ENCODE peak calls at places on chromosomes 6 and 20, in nine cellular contexts. One of them, this sample, is unnamed.

GRCh38 chr20:38302721-38303120 is 1.2 kb upstream of the BPI start:
- DNase-seq in pancreas: no peak
- DNase-seq in cardiac septum: no peak
- DNase-seq in activated CD4-positive, alpha-beta T cell treated with anti-CD3 and anti-CD28 coated beads for 4 hours: no peak
- DNase-seq in GM12865: no peak
- DNase-seq in anterior cingulate cortex: no peak
- DNase-seq in NCI-H345: no peak
- DNase-seq in germinal center: no peak
- DNase-seq in CD4-positive, CD25-positive, alpha-beta regulatory T cell: no peak
- DNase-seq in this sample: no peak

GRCh38 chr6:154474636-154475428 is 35.7 kb downstream of the CNKSR3 start:
- DNase-seq in pancreas: no peak
- DNase-seq in cardiac septum: no peak
- DNase-seq in activated CD4-positive, alpha-beta T cell treated with anti-CD3 and anti-CD28 coated beads for 4 hours: no peak
- DNase-seq in GM12865: no peak
- DNase-seq in anterior cingulate cortex: no peak
- DNase-seq in NCI-H345: no peak
- DNase-seq in germinal center: no peak
- DNase-seq in CD4-positive, CD25-positive, alpha-beta regulatory T cell: no peak
- DNase-seq in this sample: no peak

GRCh38 chr6:10262505-10262904 is 152.4 kb downstream of the TFAP2A start:
- DNase-seq in pancreas: no peak
- DNase-seq in cardiac septum: no peak
- DNase-seq in activated CD4-positive, alpha-beta T cell treated with anti-CD3 and anti-CD28 coated beads for 4 hours: no peak
- DNase-seq in GM12865: no peak
- DNase-seq in anterior cingulate cortex: no peak
- DNase-seq in NCI-H345: no peak
- DNase-seq in germinal center: no peak
- DNase-seq in CD4-positive, CD25-positive, alpha-beta regulatory T cell: no peak
- DNase-seq in this sample: no peak

GRCh38 chr6:57256541-57256940 is 34.4 kb upstream of the RAB23 start:
- DNase-seq in pancreas: no peak
- DNase-seq in cardiac septum: no peak
- DNase-seq in activated CD4-positive, alpha-beta T cell treated with anti-CD3 and anti-CD28 coated beads for 4 hours: no peak
- DNase-seq in GM12865: no peak
- DNase-seq in anterior cingulate cortex: no peak
- DNase-seq in NCI-H345: no peak
- DNase-seq in germinal center: no peak
- DNase-seq in CD4-positive, CD25-positive, alpha-beta regulatory T cell: no peak
- DNase-seq in this sample: no peak

GRCh38 chr6:138428943-138429616 is 25.1 kb downstream of the HEBP2 start:
- DNase-seq in pancreas: no peak
- DNase-seq in cardiac septum: no peak
- DNase-seq in activated CD4-positive, alpha-beta T cell treated with anti-CD3 and anti-CD28 coated beads for 4 hours: no peak
- DNase-seq in GM12865: peak
- DNase-seq in anterior cingulate cortex: no peak
- DNase-seq in NCI-H345: peak
- DNase-seq in germinal center: peak
- DNase-seq in CD4-positive, CD25-positive, alpha-beta regulatory T cell: no peak
- DNase-seq in this sample: peak

GRCh38 chr20:48956052-48956451 is 34.5 kb downstream of the ARFGEF2 start:
- DNase-seq in pancreas: no peak
- DNase-seq in cardiac septum: no peak
- DNase-seq in activated CD4-positive, alpha-beta T cell treated with anti-CD3 and anti-CD28 coated beads for 4 hours: no peak
- DNase-seq in GM12865: no peak
- DNase-seq in anterior cingulate cortex: no peak
- DNase-seq in NCI-H345: no peak
- DNase-seq in germinal center: no peak
- DNase-seq in CD4-positive, CD25-positive, alpha-beta regulatory T cell: no peak
- DNase-seq in this sample: no peak

GRCh38 chr6:25927721-25928359 is 2.7 kb downstream of the SLC17A2 start:
- DNase-seq in pancreas: peak
- DNase-seq in cardiac septum: no peak
- DNase-seq in activated CD4-positive, alpha-beta T cell treated with anti-CD3 and anti-CD28 coated beads for 4 hours: no peak
- DNase-seq in GM12865: no peak
- DNase-seq in anterior cingulate cortex: no peak
- DNase-seq in NCI-H345: no peak
- DNase-seq in germinal center: no peak
- DNase-seq in CD4-positive, CD25-positive, alpha-beta regulatory T cell: no peak
- DNase-seq in this sample: no peak

GRCh38 chr6:54307412-54308036 is 717 bp upstream of the TINAG start:
- DNase-seq in pancreas: no peak
- DNase-seq in cardiac septum: no peak
- DNase-seq in activated CD4-positive, alpha-beta T cell treated with anti-CD3 and anti-CD28 coated beads for 4 hours: no peak
- DNase-seq in GM12865: no peak
- DNase-seq in anterior cingulate cortex: no peak
- DNase-seq in NCI-H345: no peak
- DNase-seq in germinal center: no peak
- DNase-seq in CD4-positive, CD25-positive, alpha-beta regulatory T cell: no peak
- DNase-seq in this sample: no peak

GRCh38 chr6:2891768-2892170 is 11.3 kb downstream of the SERPINB9 start:
- DNase-seq in pancreas: no peak
- DNase-seq in cardiac septum: no peak
- DNase-seq in activated CD4-positive, alpha-beta T cell treated with anti-CD3 and anti-CD28 coated beads for 4 hours: peak
- DNase-seq in GM12865: no peak
- DNase-seq in anterior cingulate cortex: no peak
- DNase-seq in NCI-H345: no peak
- DNase-seq in germinal center: peak
- DNase-seq in CD4-positive, CD25-positive, alpha-beta regulatory T cell: peak
- DNase-seq in this sample: no peak

GRCh38 chr6:135002229-135002844 is 52.3 kb downstream of the HBS1L start:
- DNase-seq in pancreas: no peak
- DNase-seq in cardiac septum: no peak
- DNase-seq in activated CD4-positive, alpha-beta T cell treated with anti-CD3 and anti-CD28 coated beads for 4 hours: no peak
- DNase-seq in GM12865: peak
- DNase-seq in anterior cingulate cortex: no peak
- DNase-seq in NCI-H345: no peak
- DNase-seq in germinal center: peak
- DNase-seq in CD4-positive, CD25-positive, alpha-beta regulatory T cell: no peak
- DNase-seq in this sample: no peak

GRCh38 chr6:37742401-37742760 is 44.7 kb upstream of the MDGA1 start:
- DNase-seq in pancreas: no peak
- DNase-seq in cardiac septum: no peak
- DNase-seq in activated CD4-positive, alpha-beta T cell treated with anti-CD3 and anti-CD28 coated beads for 4 hours: no peak
- DNase-seq in GM12865: no peak
- DNase-seq in anterior cingulate cortex: no peak
- DNase-seq in NCI-H345: no peak
- DNase-seq in germinal center: no peak
- DNase-seq in CD4-positive, CD25-positive, alpha-beta regulatory T cell: no peak
- DNase-seq in this sample: no peak

GRCh38 chr6:118712955-118713354 is 61.6 kb upstream of the CEP85L start:
- DNase-seq in pancreas: no peak
- DNase-seq in cardiac septum: no peak
- DNase-seq in activated CD4-positive, alpha-beta T cell treated with anti-CD3 and anti-CD28 coated beads for 4 hours: no peak
- DNase-seq in GM12865: no peak
- DNase-seq in anterior cingulate cortex: no peak
- DNase-seq in NCI-H345: no peak
- DNase-seq in germinal center: no peak
- DNase-seq in CD4-positive, CD25-positive, alpha-beta regulatory T cell: no peak
- DNase-seq in this sample: no peak

GRCh38 chr6:128882991-128883571 is at the start of gene LAMA2:
- DNase-seq in pancreas: peak
- DNase-seq in cardiac septum: peak
- DNase-seq in activated CD4-positive, alpha-beta T cell treated with anti-CD3 and anti-CD28 coated beads for 4 hours: no peak
- DNase-seq in GM12865: no peak
- DNase-seq in anterior cingulate cortex: peak
- DNase-seq in NCI-H345: no peak
- DNase-seq in germinal center: no peak
- DNase-seq in CD4-positive, CD25-positive, alpha-beta regulatory T cell: no peak
- DNase-seq in this sample: peak

GRCh38 chr6:136011475-136011874 is 160.0 kb downstream of the PDE7B start:
- DNase-seq in pancreas: no peak
- DNase-seq in cardiac septum: no peak
- DNase-seq in activated CD4-positive, alpha-beta T cell treated with anti-CD3 and anti-CD28 coated beads for 4 hours: no peak
- DNase-seq in GM12865: no peak
- DNase-seq in anterior cingulate cortex: no peak
- DNase-seq in NCI-H345: no peak
- DNase-seq in germinal center: no peak
- DNase-seq in CD4-positive, CD25-positive, alpha-beta regulatory T cell: no peak
- DNase-seq in this sample: no peak

GRCh38 chr20:41340327-41341055 is at the start of gene LPIN3:
- DNase-seq in pancreas: peak
- DNase-seq in cardiac septum: peak
- DNase-seq in activated CD4-positive, alpha-beta T cell treated with anti-CD3 and anti-CD28 coated beads for 4 hours: peak
- DNase-seq in GM12865: peak
- DNase-seq in anterior cingulate cortex: no peak
- DNase-seq in NCI-H345: peak
- DNase-seq in germinal center: peak
- DNase-seq in CD4-positive, CD25-positive, alpha-beta regulatory T cell: peak
- DNase-seq in this sample: peak

GRCh38 chr20:44914924-44915323 is 5.1 kb downstream of the PABPC1L start:
- DNase-seq in pancreas: no peak
- DNase-seq in cardiac septum: no peak
- DNase-seq in activated CD4-positive, alpha-beta T cell treated with anti-CD3 and anti-CD28 coated beads for 4 hours: no peak
- DNase-seq in GM12865: no peak
- DNase-seq in anterior cingulate cortex: no peak
- DNase-seq in NCI-H345: no peak
- DNase-seq in germinal center: no peak
- DNase-seq in CD4-positive, CD25-positive, alpha-beta regulatory T cell: no peak
- DNase-seq in this sample: no peak

GRCh38 chr6:38058022-38058421 is 238.5 kb downstream of the ZFAND3 start:
- DNase-seq in pancreas: no peak
- DNase-seq in cardiac septum: no peak
- DNase-seq in activated CD4-positive, alpha-beta T cell treated with anti-CD3 and anti-CD28 coated beads for 4 hours: peak
- DNase-seq in GM12865: peak
- DNase-seq in anterior cingulate cortex: no peak
- DNase-seq in NCI-H345: no peak
- DNase-seq in germinal center: no peak
- DNase-seq in CD4-positive, CD25-positive, alpha-beta regulatory T cell: no peak
- DNase-seq in this sample: no peak

GRCh38 chr6:89508755-89509563 is 76.0 kb downstream of the ANKRD6 start:
- DNase-seq in pancreas: no peak
- DNase-seq in cardiac septum: no peak
- DNase-seq in activated CD4-positive, alpha-beta T cell treated with anti-CD3 and anti-CD28 coated beads for 4 hours: no peak
- DNase-seq in GM12865: no peak
- DNase-seq in anterior cingulate cortex: no peak
- DNase-seq in NCI-H345: peak
- DNase-seq in germinal center: no peak
- DNase-seq in CD4-positive, CD25-positive, alpha-beta regulatory T cell: no peak
- DNase-seq in this sample: no peak

GRCh38 chr6:49517919-49518318 is 18.2 kb downstream of the GLYATL3 start:
- DNase-seq in pancreas: no peak
- DNase-seq in cardiac septum: no peak
- DNase-seq in activated CD4-positive, alpha-beta T cell treated with anti-CD3 and anti-CD28 coated beads for 4 hours: no peak
- DNase-seq in GM12865: no peak
- DNase-seq in anterior cingulate cortex: no peak
- DNase-seq in NCI-H345: no peak
- DNase-seq in germinal center: no peak
- DNase-seq in CD4-positive, CD25-positive, alpha-beta regulatory T cell: no peak
- DNase-seq in this sample: no peak

GRCh38 chr6:142014515-142014914 is 118.2 kb upstream of the GJE1 start:
- DNase-seq in pancreas: no peak
- DNase-seq in cardiac septum: no peak
- DNase-seq in activated CD4-positive, alpha-beta T cell treated with anti-CD3 and anti-CD28 coated beads for 4 hours: no peak
- DNase-seq in GM12865: no peak
- DNase-seq in anterior cingulate cortex: no peak
- DNase-seq in NCI-H345: no peak
- DNase-seq in germinal center: no peak
- DNase-seq in CD4-positive, CD25-positive, alpha-beta regulatory T cell: no peak
- DNase-seq in this sample: no peak

GRCh38 chr6:143970827-143971226 is 37.2 kb downstream of the PLAGL1 start:
- DNase-seq in pancreas: no peak
- DNase-seq in cardiac septum: no peak
- DNase-seq in activated CD4-positive, alpha-beta T cell treated with anti-CD3 and anti-CD28 coated beads for 4 hours: no peak
- DNase-seq in GM12865: no peak
- DNase-seq in anterior cingulate cortex: no peak
- DNase-seq in NCI-H345: no peak
- DNase-seq in germinal center: no peak
- DNase-seq in CD4-positive, CD25-positive, alpha-beta regulatory T cell: no peak
- DNase-seq in this sample: no peak

GRCh38 chr20:35954907-35955251 is 577 bp upstream of the SCAND1 start:
- DNase-seq in pancreas: no peak
- DNase-seq in cardiac septum: no peak
- DNase-seq in activated CD4-positive, alpha-beta T cell treated with anti-CD3 and anti-CD28 coated beads for 4 hours: no peak
- DNase-seq in GM12865: peak
- DNase-seq in anterior cingulate cortex: peak
- DNase-seq in NCI-H345: peak
- DNase-seq in germinal center: no peak
- DNase-seq in CD4-positive, CD25-positive, alpha-beta regulatory T cell: peak
- DNase-seq in this sample: no peak

GRCh38 chr6:37535701-37536461 is 36.2 kb upstream of the CCDC167 start:
- DNase-seq in pancreas: no peak
- DNase-seq in cardiac septum: no peak
- DNase-seq in activated CD4-positive, alpha-beta T cell treated with anti-CD3 and anti-CD28 coated beads for 4 hours: no peak
- DNase-seq in GM12865: peak
- DNase-seq in anterior cingulate cortex: no peak
- DNase-seq in NCI-H345: peak
- DNase-seq in germinal center: peak
- DNase-seq in CD4-positive, CD25-positive, alpha-beta regulatory T cell: no peak
- DNase-seq in this sample: no peak

GRCh38 chr6:52553158-52553557 is 23.7 kb downstream of the TRAM2 start:
- DNase-seq in pancreas: no peak
- DNase-seq in cardiac septum: no peak
- DNase-seq in activated CD4-positive, alpha-beta T cell treated with anti-CD3 and anti-CD28 coated beads for 4 hours: no peak
- DNase-seq in GM12865: no peak
- DNase-seq in anterior cingulate cortex: no peak
- DNase-seq in NCI-H345: no peak
- DNase-seq in germinal center: no peak
- DNase-seq in CD4-positive, CD25-positive, alpha-beta regulatory T cell: no peak
- DNase-seq in this sample: no peak

GRCh38 chr20:35801865-35802264 is 30.1 kb downstream of the PHF20 start:
- DNase-seq in pancreas: no peak
- DNase-seq in cardiac septum: peak
- DNase-seq in activated CD4-positive, alpha-beta T cell treated with anti-CD3 and anti-CD28 coated beads for 4 hours: no peak
- DNase-seq in GM12865: no peak
- DNase-seq in anterior cingulate cortex: no peak
- DNase-seq in NCI-H345: no peak
- DNase-seq in germinal center: no peak
- DNase-seq in CD4-positive, CD25-positive, alpha-beta regulatory T cell: no peak
- DNase-seq in this sample: no peak

GRCh38 chr20:32823078-32823477 is 3.3 kb downstream of the MAPRE1 start:
- DNase-seq in pancreas: no peak
- DNase-seq in cardiac septum: no peak
- DNase-seq in activated CD4-positive, alpha-beta T cell treated with anti-CD3 and anti-CD28 coated beads for 4 hours: no peak
- DNase-seq in GM12865: no peak
- DNase-seq in anterior cingulate cortex: no peak
- DNase-seq in NCI-H345: no peak
- DNase-seq in germinal center: no peak
- DNase-seq in CD4-positive, CD25-positive, alpha-beta regulatory T cell: no peak
- DNase-seq in this sample: no peak

GRCh38 chr6:38640216-38640909 is 634 bp upstream of the BTBD9 start:
- DNase-seq in pancreas: no peak
- DNase-seq in cardiac septum: no peak
- DNase-seq in activated CD4-positive, alpha-beta T cell treated with anti-CD3 and anti-CD28 coated beads for 4 hours: peak
- DNase-seq in GM12865: peak
- DNase-seq in anterior cingulate cortex: no peak
- DNase-seq in NCI-H345: no peak
- DNase-seq in germinal center: no peak
- DNase-seq in CD4-positive, CD25-positive, alpha-beta regulatory T cell: no peak
- DNase-seq in this sample: no peak